ENCODE peak calls at places on chromosome 19, in six cellular contexts. E is upper lobe of left lung, U is A549, G is stomach, F is esophagus muscularis mucosa, L is IMR-90. M is an unnamed sample.

GRCh38 chr19:55212447-55212846 is 3.1 kb upstream of the PTPRH start:
- DNase-seq in E (no peak), G (no peak), F (no peak), L (no peak), U (peak), M (no peak)

GRCh38 chr19:29367701-29368306 is 154.9 kb upstream of the UQCRFS1 start:
- DNase-seq in G (no peak), L (no peak), E (no peak), U (no peak), F (no peak), M (no peak)

GRCh38 chr19:48329167-48329891 is 4.0 kb downstream of the EMP3 start:
- DNase-seq in G (no peak), U (no peak), E (no peak), L (peak), F (no peak), M (no peak)

GRCh38 chr19:19034204-19034624 is 811 bp downstream of the ARMC6 start:
- DNase-seq in F (no peak), L (peak), E (no peak), G (peak), U (peak), M (peak)

GRCh38 chr19:8988204-8988603 is 22.0 kb downstream of the MUC16 start:
- DNase-seq in L (no peak), U (peak), F (no peak), G (no peak), E (no peak), M (no peak)

GRCh38 chr19:30276312-30276884 is 95.8 kb upstream of the ZNF536 start:
- DNase-seq in L (no peak), U (no peak), F (no peak), E (no peak), G (no peak), M (no peak)

GRCh38 chr19:55392820-55393219 is 7.1 kb downstream of the RPL28 start:
- DNase-seq in F (no peak), U (no peak), E (no peak), G (no peak), L (no peak), M (no peak)

GRCh38 chr19:19602713-19603320 is 15.7 kb downstream of the PBX4 start:
- DNase-seq in E (no peak), U (no peak), L (no peak), G (no peak), F (no peak), M (no peak)

GRCh38 chr19:45792482-45793177 is at the start of gene DMWD:
- DNase-seq in U (peak), F (peak), L (peak), G (peak), E (peak), M (peak)

GRCh38 chr19:12788682-12789097 is 2.6 kb upstream of the JUNB start:
- DNase-seq in E (peak), G (peak), U (no peak), L (peak), F (no peak), M (peak)

GRCh38 chr19:13150919-13151604 is 851 bp downstream of the IER2 start:
- DNase-seq in L (no peak), F (no peak), U (no peak), E (peak), G (no peak), M (peak)

GRCh38 chr19:29623726-29624488 is 17.8 kb downstream of the POP4 start:
- DNase-seq in U (no peak), E (no peak), L (no peak), G (no peak), F (no peak), M (no peak)

GRCh38 chr19:30593358-30593757 is 221.2 kb downstream of the ZNF536 start:
- DNase-seq in F (peak), U (no peak), G (no peak), L (no peak), E (no peak), M (no peak)

GRCh38 chr19:34459614-34460013 is 21.9 kb upstream of the WTIP start:
- DNase-seq in E (no peak), G (peak), F (no peak), L (no peak), U (no peak), M (no peak)

GRCh38 chr19:55210120-55210493 is 806 bp upstream of the PTPRH start:
- DNase-seq in F (no peak), L (peak), U (peak), G (peak), E (no peak), M (no peak)

GRCh38 chr19:35055715-35056179 is 14.2 kb downstream of the HPN start:
- DNase-seq in F (no peak), L (no peak), G (no peak), E (no peak), U (no peak), M (no peak)

GRCh38 chr19:45331411-45331810 is 8.7 kb upstream of the CKM start:
- DNase-seq in F (no peak), E (no peak), G (no peak), U (no peak), L (no peak), M (no peak)

GRCh38 chr19:37594064-37594981 is at the start of the genes ZNF540 and ZNF571:
- DNase-seq in G (peak), L (peak), F (peak), U (peak), E (peak), M (peak)

GRCh38 chr19:34471906-34472305 is 9.7 kb upstream of the WTIP start:
- DNase-seq in F (no peak), E (no peak), G (peak), U (no peak), L (no peak), M (no peak)

GRCh38 chr19:1275260-1275975 is at the start of gene FAM174C:
- DNase-seq in E (peak), U (peak), F (peak), L (peak), G (peak), M (peak)

GRCh38 chr19:1275976-1276619 is 768 bp downstream of the FAM174C start:
- DNase-seq in F (no peak), E (no peak), L (no peak), G (no peak), U (no peak), M (no peak)

GRCh38 chr19:1278074-1278473 is 2.7 kb downstream of the FAM174C start:
- DNase-seq in L (no peak), F (no peak), E (peak), G (no peak), U (no peak), M (no peak)

GRCh38 chr19:1277061-1277460 is 1.7 kb downstream of the FAM174C start:
- DNase-seq in L (no peak), E (peak), F (no peak), G (no peak), U (no peak), M (no peak)

GRCh38 chr19:1276620-1277007 is 1.3 kb downstream of the FAM174C start:
- DNase-seq in L (no peak), G (no peak), E (peak), F (no peak), U (no peak), M (no peak)
- TF ChIP-seq POLR2A in L (no peak), G (no peak), E (no peak), F (no peak), U (no peak), M (no peak)

GRCh38 chr19:47111682-47112165 is 1.9 kb downstream of the ZC3H4 start:
- DNase-seq in L (no peak), F (no peak), U (no peak), G (no peak), E (no peak), M (no peak)

GRCh38 chr19:47112664-47113445 is 721 bp downstream of the ZC3H4 start:
- DNase-seq in E (peak), U (peak), F (peak), L (peak), G (peak), M (peak)

GRCh38 chr19:47113446-47114348 is at the start of gene ZC3H4:
- DNase-seq in F (peak), L (peak), E (no peak), U (peak), G (peak), M (peak)

GRCh38 chr19:47111081-47111589 is 2.4 kb downstream of the ZC3H4 start:
- DNase-seq in U (no peak), E (peak), F (no peak), G (peak), L (no peak), M (peak)

DNA sequence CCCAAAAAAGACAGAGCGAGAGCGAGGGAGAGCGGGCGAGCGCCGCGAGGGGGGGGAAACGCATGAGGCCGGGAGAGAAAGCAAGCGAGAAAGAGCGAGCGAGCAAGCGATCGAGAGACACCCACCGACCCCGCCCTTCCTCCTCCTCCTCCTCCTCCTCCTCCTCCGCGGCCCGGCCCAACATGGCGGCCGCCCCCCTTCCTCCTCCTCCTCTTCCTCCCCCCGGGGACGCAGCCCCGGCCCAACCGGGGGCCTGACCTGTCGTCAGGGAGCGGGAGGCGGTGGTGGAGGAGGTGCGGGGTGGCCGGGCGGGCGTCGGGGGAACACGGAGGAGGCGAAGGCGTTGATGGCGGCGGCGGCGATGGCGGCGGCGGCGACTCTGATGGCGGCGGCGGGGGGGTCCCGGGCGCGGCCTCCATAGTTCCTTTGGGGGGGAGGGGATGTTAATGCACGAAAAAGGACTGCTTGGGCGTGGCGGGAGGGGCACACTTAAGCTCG is 1.4 kb downstream of the ZC3H4 start:
- DNase-seq in U (peak), G (peak), F (peak), L (peak), E (peak), M (peak)
- TF ChIP-seq POLR2A in U (peak), G (no peak), F (peak), L (peak), E (peak), M (peak)

GRCh38 chr19:40616178-40616577 is 15.0 kb downstream of the LTBP4 start:
- DNase-seq in G (no peak), E (no peak), U (no peak), L (no peak), F (no peak), M (no peak)

GRCh38 chr19:40612831-40613668 is 11.9 kb downstream of the LTBP4 start:
- DNase-seq in L (no peak), E (peak), F (no peak), U (peak), G (peak), M (no peak)

GRCh38 chr19:40616941-40617340 is 15.8 kb downstream of the LTBP4 start:
- DNase-seq in U (no peak), G (no peak), L (no peak), F (no peak), E (peak), M (no peak)

GRCh38 chr19:40613669-40614594 is 12.8 kb downstream of the LTBP4 start:
- DNase-seq in G (peak), F (no peak), L (peak), E (peak), U (peak), M (peak)

GRCh38 chr19:40614595-40615411 is 13.6 kb downstream of the LTBP4 start:
- DNase-seq in G (peak), L (peak), U (no peak), E (no peak), F (no peak), M (peak)
- TF ChIP-seq POLR2A in G (no peak), L (peak), U (no peak), E (peak), F (no peak), M (no peak)

DNA sequence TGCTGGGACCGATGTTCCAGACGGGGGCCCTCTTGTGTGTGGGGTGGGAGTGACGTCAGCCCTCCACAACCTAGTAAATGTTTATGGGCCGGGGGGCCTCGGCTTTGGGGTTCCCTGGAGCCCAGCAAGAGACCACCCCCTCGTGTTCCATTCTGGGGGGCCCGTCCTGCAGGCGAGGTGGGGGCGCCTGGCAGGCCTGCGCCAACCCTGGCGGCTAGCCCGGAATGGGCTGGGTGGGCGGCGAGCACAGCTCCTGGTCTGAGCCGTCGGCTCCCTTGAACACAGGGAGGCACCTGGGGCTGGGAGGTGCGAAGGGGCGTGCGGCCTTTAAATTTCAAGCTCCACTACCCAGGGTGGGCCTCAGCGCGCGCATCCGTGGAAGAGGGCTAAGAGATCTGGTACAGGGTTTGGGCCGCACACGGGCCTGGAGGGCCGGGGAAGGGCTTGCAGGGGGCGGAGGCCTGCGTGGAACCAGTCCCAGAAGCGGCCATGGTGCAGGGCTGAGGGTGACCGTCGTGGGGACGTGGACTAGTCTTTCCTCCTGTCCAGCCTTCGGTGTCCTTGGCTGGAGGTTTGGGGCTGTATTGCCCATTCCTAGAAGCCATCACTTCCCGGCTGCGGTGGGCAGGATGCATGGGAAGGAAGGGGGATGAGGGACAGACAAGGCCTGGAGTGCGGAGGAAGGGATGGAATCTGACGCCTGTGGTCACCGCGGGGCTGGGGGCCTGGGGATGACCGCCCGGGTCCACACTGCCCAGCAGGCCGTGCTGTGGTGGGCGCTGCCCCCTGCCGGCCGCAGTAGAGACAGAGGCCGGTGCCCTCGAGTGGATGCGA is 11.4 kb downstream of the NDUFA11 start:
- DNase-seq in G (peak), E (peak), F (no peak), U (peak), L (peak), M (no peak)
- TF ChIP-seq POLR2A in G (no peak), E (no peak), F (no peak), U (no peak), L (no peak), M (no peak)

GRCh38 chr19:43526884-43527859 is at the start of gene ETHE1:
- DNase-seq in L (peak), U (peak), E (peak), F (no peak), G (peak), M (peak)

GRCh38 chr19:43525836-43526771 is 897 bp downstream of the ETHE1 start:
- DNase-seq in F (no peak), L (peak), U (no peak), G (peak), E (no peak), M (peak)

GRCh38 chr19:43527860-43528622 is 1.0 kb upstream of the ETHE1 start:
- DNase-seq in F (no peak), U (no peak), G (no peak), E (no peak), L (no peak), M (no peak)

GRCh38 chr19:43522929-43523328 is 4.1 kb downstream of the ETHE1 start:
- DNase-seq in E (no peak), L (no peak), U (no peak), F (no peak), G (no peak), M (no peak)

GRCh38 chr19:43524922-43525835 is 1.8 kb downstream of the ETHE1 start:
- DNase-seq in F (no peak), L (peak), E (no peak), U (peak), G (peak), M (peak)
- TF ChIP-seq POLR2A in F (no peak), L (peak), E (no peak), U (no peak), G (no peak), M (peak)

GRCh38 chr19:49831592-49831991 is 13.5 kb downstream of the MED25 start:
- DNase-seq in G (no peak), F (no peak), U (no peak), E (no peak), L (no peak), M (no peak)

GRCh38 chr19:49835562-49835961 is 15.4 kb upstream of the PTOV1 start:
- DNase-seq in E (no peak), L (no peak), F (no peak), U (no peak), G (no peak), M (no peak)

GRCh38 chr19:49832556-49832955 is 14.5 kb downstream of the MED25 start:
- DNase-seq in L (no peak), E (no peak), U (no peak), F (no peak), G (no peak), M (no peak)

GRCh38 chr19:49836176-49837008 is 14.6 kb upstream of the PTOV1 start:
- DNase-seq in L (no peak), G (no peak), E (no peak), F (no peak), U (no peak), M (no peak)

DNA sequence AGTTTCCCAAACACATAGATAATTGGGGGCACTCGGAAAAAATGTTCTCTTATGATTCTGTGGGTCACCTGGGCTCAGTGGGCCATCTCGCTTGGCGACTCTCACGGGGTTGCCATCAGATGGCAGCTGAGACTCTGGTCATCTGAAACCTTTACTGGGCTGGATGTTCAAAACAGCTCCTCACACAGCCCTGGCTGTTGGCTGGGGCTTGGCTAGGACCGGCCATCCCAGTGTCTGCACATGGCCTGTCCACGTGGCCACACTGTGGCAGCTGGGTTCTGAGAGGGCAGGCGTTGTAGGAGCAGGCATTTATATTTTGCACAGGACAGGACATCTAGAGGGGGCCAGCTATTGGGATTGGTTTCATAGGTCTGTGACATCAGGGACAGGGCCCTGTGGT is 15.5 kb downstream of the MED25 start:
- DNase-seq in F (no peak), L (no peak), G (no peak), U (no peak), E (no peak), M (no peak)
- TF ChIP-seq POLR2A in F (no peak), L (no peak), G (no peak), U (no peak), E (no peak), M (no peak)

DNA sequence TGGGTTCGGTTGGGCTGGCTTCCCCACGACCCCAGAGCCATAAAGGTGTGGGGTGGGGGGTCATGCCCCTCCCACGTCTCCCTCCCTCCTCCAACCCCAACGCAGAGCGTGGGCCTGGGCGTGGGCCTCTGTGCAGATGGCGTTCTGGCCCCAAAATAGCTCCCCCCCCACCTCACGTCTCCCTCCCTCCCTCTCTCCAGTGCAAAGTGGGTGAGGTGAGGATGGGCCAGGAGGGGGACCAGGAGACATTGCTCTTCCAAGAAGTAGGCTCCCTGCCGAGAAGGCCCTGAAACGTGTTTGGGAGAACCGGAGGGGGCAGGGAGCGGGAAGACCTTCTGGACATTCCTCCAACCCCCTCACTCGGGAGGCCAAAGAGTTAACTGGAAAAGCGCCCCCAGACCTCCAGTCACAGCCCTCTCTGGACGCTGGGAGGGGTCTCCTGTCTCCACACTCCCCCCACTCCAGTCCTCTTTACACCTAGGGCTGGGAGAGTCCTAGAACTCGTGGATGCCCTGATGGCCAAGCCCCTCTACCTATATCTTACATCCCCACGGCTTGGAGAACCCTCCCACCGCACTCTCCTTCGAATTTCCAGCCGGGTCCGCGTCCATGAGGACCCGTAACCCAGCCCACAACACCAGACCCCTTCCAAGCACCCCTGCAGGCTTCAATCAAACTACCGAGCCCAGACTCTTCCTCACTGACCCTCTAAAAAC is 855 bp downstream of the UNC13A start:
- DNase-seq in E (no peak), U (no peak), F (no peak), L (no peak), G (no peak), M (no peak)
- TF ChIP-seq POLR2A in E (no peak), U (no peak), F (no peak), L (no peak), G (no peak), M (no peak)

DNA sequence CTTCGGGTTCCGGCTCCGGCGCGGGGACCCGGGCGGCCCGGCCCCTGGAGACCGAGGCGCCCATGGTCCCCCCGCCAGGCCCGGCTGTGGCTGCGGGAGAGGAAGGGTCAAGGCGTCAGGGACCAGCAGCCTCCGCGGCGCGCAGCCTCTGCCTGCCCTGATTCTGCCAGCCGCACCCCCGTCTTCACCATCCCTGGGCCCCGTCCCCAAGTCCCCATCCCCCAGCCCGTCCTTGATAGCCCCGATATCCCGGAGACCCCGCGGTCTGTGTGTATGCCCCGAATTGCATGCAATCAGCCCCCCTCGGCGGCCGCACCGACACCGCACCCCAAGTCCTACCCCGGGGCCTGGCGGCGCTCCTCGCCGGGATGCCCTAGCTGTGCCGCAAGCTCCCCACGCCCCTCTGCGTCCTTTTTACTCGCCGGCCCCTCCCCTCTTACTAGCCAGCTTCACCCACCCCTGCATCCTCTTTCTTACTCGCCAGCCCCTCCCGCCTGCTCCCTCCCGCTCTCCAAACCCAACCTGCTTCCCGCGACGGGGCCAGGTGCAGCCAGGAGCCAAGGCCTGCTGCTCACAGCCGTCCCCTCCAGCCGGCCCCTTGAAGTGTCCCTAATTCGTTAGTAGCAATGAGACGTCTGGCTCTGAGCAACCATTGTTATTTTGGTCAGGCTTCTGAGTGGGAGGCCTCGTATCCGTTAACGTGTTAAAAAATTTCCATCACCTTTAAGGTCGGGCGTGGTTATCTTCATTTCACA is at the start of gene FBXO27:
- DNase-seq in L (no peak), G (no peak), E (peak), F (no peak), U (no peak), M (peak)
- TF ChIP-seq POLR2A in L (no peak), G (no peak), E (no peak), F (no peak), U (no peak), M (no peak)